ENCODE peak calls at places on chromosomes 2 and 18, in ten cellular contexts. E, K, B, Q, C, G, X, W, Z and O are unnamed samples.

GRCh38 chr18:7414459-7414858 is 152.7 kb upstream of the PTPRM start:
- DNase-seq in C (no peak), X (no peak), B (no peak), Z (no peak), W (no peak), E (no peak), G (no peak), K (peak; percentile 26), Q (no peak), O (no peak)

GRCh38 chr18:76710646-76711520 is 111.5 kb upstream of the ZNF236 start:
- DNase-seq in Q (no peak), K (no peak), C (no peak), W (no peak), B (no peak), X (no peak), G (no peak), Z (no peak), E (no peak), O (no peak)

GRCh38 chr2:105409717-105410116 is 10.9 kb upstream of the FHL2 start:
- DNase-seq in C (no peak), E (no peak), X (peak; percentile 83), Z (peak; percentile 79), G (no peak), Q (no peak), B (no peak), W (no peak), K (peak; percentile 96), O (no peak)

GRCh38 chr2:239433777-239434396 is 33.1 kb upstream of the HDAC4 start:
- DNase-seq in X (no peak), B (no peak), K (peak; percentile 7), Q (no peak), C (no peak), E (no peak), Z (no peak), G (no peak), W (no peak), O (no peak)

GRCh38 chr2:39436592-39437521 is at the start of gene MAP4K3:
- DNase-seq in E (peak; percentile 72), W (peak; percentile 81), Q (peak; percentile 95), G (peak; percentile 41), X (peak; percentile 97), B (peak; percentile 61), K (peak; percentile 96), Z (peak; percentile 94), C (peak; percentile 97), O (peak; percentile 98)

GRCh38 chr2:68771211-68771721 is 36.7 kb downstream of the ARHGAP25 start:
- DNase-seq in E (no peak), B (peak; percentile 47), K (peak; percentile 51), X (no peak), C (no peak), G (no peak), Q (no peak), W (no peak), Z (no peak), O (no peak)

GRCh38 chr2:181430406-181431199 is 26.6 kb upstream of the ITGA4 start:
- DNase-seq in K (peak; percentile 7), X (no peak), E (no peak), B (peak; percentile 45), C (no peak), Q (no peak), G (no peak), Z (no peak), W (no peak), O (no peak)

GRCh38 chr2:135942936-135943688 is 42.3 kb downstream of the DARS1 start:
- DNase-seq in C (no peak), Q (no peak), E (no peak), K (no peak), W (no peak), B (no peak), G (no peak), X (no peak), Z (no peak), O (no peak)

GRCh38 chr2:85133751-85134254 is 611 bp downstream of the TCF7L1 start:
- DNase-seq in W (no peak), Q (no peak), Z (peak; percentile 63), X (peak; percentile 84), G (no peak), E (peak; percentile 18), C (peak; percentile 57), B (no peak), K (peak; percentile 58), O (peak; percentile 65)

GRCh38 chr2:71880846-71881610 is 266.6 kb downstream of the CYP26B1 start:
- DNase-seq in Z (peak; percentile 81), K (peak; percentile 57), B (no peak), Q (no peak), E (no peak), X (peak; percentile 78), W (no peak), G (no peak), C (no peak), O (no peak)

GRCh38 chr2:213306320-213306942 is 22.2 kb downstream of the SPAG16 start:
- DNase-seq in X (no peak), E (no peak), G (no peak), C (no peak), Z (peak; percentile 46), Q (no peak), W (no peak), B (no peak), K (peak; percentile 76), O (no peak)

GRCh38 chr2:190468814-190469569 is 60.8 kb downstream of the MFSD6 start:
- DNase-seq in E (no peak), C (no peak), W (no peak), X (peak; percentile 72), Q (no peak), G (no peak), B (no peak), K (peak; percentile 98), Z (peak; percentile 82), O (peak; percentile 65)

GRCh38 chr2:16666453-16666801 is 793 bp upstream of the CYRIA start:
- DNase-seq in W (no peak), Q (peak; percentile 64), C (no peak), K (peak; percentile 90), Z (no peak), B (no peak), X (no peak), G (no peak), E (no peak), O (no peak)

GRCh38 chr18:78512080-78512601 is 467.5 kb upstream of the SALL3 start:
- DNase-seq in K (no peak), C (no peak), B (no peak), W (no peak), Z (no peak), G (no peak), Q (no peak), E (no peak), X (no peak), O (peak; percentile 20)

GRCh38 chr2:213475433-213475832 is 191.2 kb downstream of the SPAG16 start:
- DNase-seq in Q (no peak), X (no peak), G (no peak), K (peak; percentile 3), C (no peak), W (no peak), B (no peak), Z (no peak), E (no peak), O (no peak)